ENCODE peak calls at places on chromosomes 4 and X, in eight cellular contexts. A, K, E, S, G, T, R and Z are unnamed samples.

GRCh38 chr4:111360906-111361305 is 738.0 kb upstream of the PITX2 start:
- DNase-seq in G (no peak), T (no peak), K (no peak), R (no peak), E (peak; percentile 0), A (no peak), S (no peak), Z (no peak)

GRCh38 chr4:174713821-174714220 is 115.2 kb downstream of the GLRA3 start:
- DNase-seq in G (no peak), T (no peak), A (no peak), K (no peak), S (no peak), E (no peak), R (no peak), Z (no peak)

GRCh38 chr4:113757486-113757885 is 4.1 kb downstream of the CAMK2D start:
- DNase-seq in R (no peak), E (no peak), A (no peak), S (no peak), G (no peak), T (no peak), K (no peak), Z (no peak)

GRCh38 chr4:2363951-2364653 is 54.3 kb downstream of the ZFYVE28 start:
- DNase-seq in A (no peak), R (no peak), G (no peak), T (no peak), E (no peak), K (no peak), S (no peak), Z (no peak)

GRCh38 chr4:158172196-158172557 is 648 bp downstream of the GASK1B start:
- DNase-seq in G (peak; percentile 26), R (no peak), S (no peak), T (no peak), K (no peak), A (no peak), E (no peak), Z (no peak)

GRCh38 chr4:107213880-107214279 is 177.8 kb upstream of the DKK2 start:
- DNase-seq in G (no peak), K (no peak), S (no peak), T (no peak), A (no peak), R (no peak), E (no peak), Z (no peak)

GRCh38 chrX:45758319-45758718 is 557.6 kb upstream of the DIPK2B start:
- DNase-seq in A (no peak), T (no peak), K (no peak), R (no peak), S (no peak), G (peak; percentile 64), E (peak; percentile 61), Z (no peak)

GRCh38 chrX:44828008-44828605 is 15.7 kb upstream of the DUSP21 start:
- DNase-seq in T (no peak), K (no peak), S (no peak), R (no peak), A (no peak), E (peak; percentile 28), G (peak; percentile 47), Z (no peak)

GRCh38 chrX:50700921-50701320 is 113.1 kb downstream of the SHROOM4 start:
- DNase-seq in S (no peak), A (no peak), T (no peak), G (no peak), K (no peak), R (no peak), E (no peak), Z (no peak)

GRCh38 chrX:49919617-49920016 is 2.8 kb upstream of the CLCN5 start:
- DNase-seq in G (no peak), S (peak; percentile 39), R (peak; percentile 42), T (peak; percentile 16), A (no peak), K (peak; percentile 35), E (no peak), Z (no peak)

GRCh38 chr4:153640476-153640802 is 43.6 kb upstream of the TLR2 start:
- DNase-seq in K (no peak), S (no peak), E (no peak), T (no peak), G (no peak), R (no peak), A (no peak), Z (no peak)

GRCh38 chr4:5963611-5964010 is 54.6 kb downstream of the C4orf50 start:
- DNase-seq in E (no peak), S (no peak), G (no peak), T (no peak), K (no peak), R (no peak), A (no peak), Z (no peak)
- TF ChIP-seq CTCF in E (no peak), S (no peak), G (no peak), T (no peak), K (no peak), R (no peak), A (no peak), Z (no peak)

GRCh38 chr4:87392183-87392582 is 1.2 kb upstream of the HSD17B11 start:
- DNase-seq in A (no peak), S (no peak), T (no peak), E (no peak), K (no peak), R (no peak), G (no peak), Z (no peak)

GRCh38 chr4:87387237-87387636 is 3.8 kb downstream of the HSD17B11 start:
- DNase-seq in A (no peak), G (no peak), K (no peak), S (no peak), T (no peak), E (no peak), R (peak; percentile 78), Z (no peak)

GRCh38 chr4:87391783-87392054 is 731 bp upstream of the HSD17B11 start:
- DNase-seq in A (no peak), G (no peak), T (no peak), R (no peak), E (no peak), S (no peak), K (no peak), Z (no peak)

GRCh38 chr4:87390931-87391782 is at the start of gene HSD17B11:
- DNase-seq in K (peak; percentile 40), A (peak; percentile 93), G (peak; percentile 87), S (peak; percentile 93), E (peak; percentile 68), R (peak; percentile 97), T (peak; percentile 59), Z (peak; percentile 89)
- TF ChIP-seq CTCF in K (no peak), A (peak; percentile 11), G (no peak), S (no peak), E (peak; percentile 24), R (no peak), T (no peak), Z (peak; percentile 30)

GRCh38 chr4:129163427-129163826 is 67.5 kb downstream of the C4orf33 start:
- DNase-seq in A (no peak), G (no peak), T (no peak), K (no peak), E (no peak), S (no peak), R (no peak), Z (no peak)

GRCh38 chr4:129162450-129162849 is 66.5 kb downstream of the C4orf33 start:
- DNase-seq in T (no peak), K (no peak), E (no peak), R (no peak), G (no peak), A (no peak), S (no peak), Z (no peak)

GRCh38 chr4:129164243-129164642 is 68.3 kb downstream of the C4orf33 start:
- DNase-seq in S (no peak), K (no peak), E (no peak), G (no peak), R (no peak), A (no peak), T (no peak), Z (no peak)

GRCh38 chr4:129172181-129172580 is 76.2 kb downstream of the C4orf33 start:
- DNase-seq in S (no peak), A (no peak), R (no peak), T (no peak), E (no peak), K (no peak), G (no peak), Z (no peak)

DNA sequence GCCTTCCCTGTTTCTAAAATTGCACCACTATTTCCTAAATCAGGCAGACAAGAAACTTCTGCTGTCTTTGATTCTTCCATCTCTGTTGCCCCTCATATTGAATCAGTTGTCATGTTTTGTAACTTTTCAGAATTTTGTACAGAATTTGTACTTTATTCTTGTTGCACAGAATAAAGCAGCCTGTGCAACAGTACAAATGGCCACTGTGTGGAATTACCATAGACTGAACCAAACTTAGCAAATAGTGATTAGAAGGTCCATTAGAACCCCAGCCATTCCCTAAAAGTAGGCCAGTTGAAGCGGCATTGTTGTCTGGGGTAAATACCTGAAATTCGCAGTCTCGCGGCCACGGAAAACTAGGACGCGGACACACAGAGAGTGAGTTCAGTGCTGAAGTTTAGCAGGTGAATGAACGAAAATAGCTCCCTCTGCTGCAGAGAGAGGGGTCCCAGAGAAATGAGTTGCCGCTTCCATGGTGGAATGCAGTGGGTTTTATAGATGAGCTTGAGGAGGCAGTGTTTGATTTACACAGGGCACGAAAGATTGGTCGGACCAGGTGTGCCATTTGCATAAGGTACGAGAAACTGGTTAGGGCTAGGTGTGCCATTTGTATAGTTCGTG is 71.8 kb downstream of the C4orf33 start:
- DNase-seq in G (no peak), K (no peak), T (peak; percentile 21), S (no peak), A (no peak), R (no peak), E (no peak), Z (no peak)
- TF ChIP-seq CTCF in G (peak; percentile 41), K (no peak), T (peak; percentile 51), S (no peak), A (no peak), R (no peak), E (peak; percentile 22), Z (no peak)

GRCh38 chr4:76723916-76724315 is 174.0 kb downstream of the SOWAHB start:
- DNase-seq in A (no peak), G (peak; percentile 72), T (no peak), E (peak; percentile 60), S (no peak), R (no peak), K (no peak), Z (no peak)

GRCh38 chr4:76726631-76727030 is 171.3 kb downstream of the SOWAHB start:
- DNase-seq in S (no peak), R (no peak), A (no peak), G (no peak), T (no peak), K (no peak), E (no peak), Z (no peak)

GRCh38 chr4:76725039-76725438 is 172.9 kb downstream of the SOWAHB start:
- DNase-seq in T (no peak), K (no peak), E (no peak), G (no peak), A (no peak), R (no peak), S (no peak), Z (no peak)

GRCh38 chr4:76726141-76726540 is 171.8 kb downstream of the SOWAHB start:
- DNase-seq in S (no peak), E (no peak), K (no peak), T (no peak), A (no peak), G (no peak), R (no peak), Z (no peak)

DNA sequence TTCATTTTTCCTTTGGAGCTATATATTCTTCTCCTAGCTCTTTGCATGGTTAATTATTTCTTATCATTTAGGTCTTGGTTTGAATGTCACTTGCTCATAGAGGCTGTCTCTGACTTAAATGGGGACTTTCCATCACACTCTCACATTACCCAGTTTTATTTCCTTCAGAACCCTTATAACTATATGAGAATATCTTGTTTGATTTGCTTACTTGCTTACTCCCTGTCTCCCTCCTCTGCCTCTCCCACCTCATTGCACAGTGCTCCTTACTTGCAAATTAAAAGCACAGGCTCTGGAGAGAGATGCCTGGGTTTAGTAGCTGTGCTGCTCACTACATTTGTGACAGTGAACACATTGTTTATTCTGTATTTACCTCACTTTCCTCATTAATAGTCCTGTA is 174.6 kb downstream of the SOWAHB start:
- DNase-seq in E (no peak), K (no peak), A (no peak), G (no peak), R (no peak), S (no peak), T (no peak), Z (no peak)
- TF ChIP-seq CTCF in E (peak; percentile 32), K (no peak), A (no peak), G (peak; percentile 48), R (no peak), S (peak; percentile 15), T (no peak), Z (peak; percentile 21)